ENCODE peak calls at places on chromosomes 3 and 15, in four cellular contexts. V is K562, K is GM12878, I is H1. B is an unnamed sample.

GRCh38 chr3:195806211-195806915 is 5.4 kb downstream of the MUC4 start:
- DNase-seq in I (no peak), V (no peak), K (no peak), B (no peak)

GRCh38 chr3:157794771-157795170 is 291.6 kb upstream of the VEPH1 start:
- DNase-seq in K (no peak), V (no peak), I (no peak), B (no peak)

GRCh38 chr15:65006876-65007275 is 17.2 kb upstream of the SPG21 start:
- DNase-seq in V (no peak), I (no peak), K (no peak), B (no peak)

GRCh38 chr3:183539821-183540220 is 15.7 kb downstream of the KLHL6 start:
- DNase-seq in I (no peak), K (no peak), V (no peak), B (no peak)

GRCh38 chr3:119918992-119919933 is 137.4 kb downstream of the NR1I2 start:
- DNase-seq in V (no peak), I (no peak), K (no peak), B (no peak)

GRCh38 chr3:181619897-181620296 is 91.8 kb upstream of the SOX2 start:
- DNase-seq in V (no peak), I (no peak), K (no peak), B (no peak)

GRCh38 chr15:57436166-57436565 is 59.9 kb downstream of the CGNL1 start:
- DNase-seq in K (no peak), V (no peak), I (no peak), B (no peak)

GRCh38 chr3:10941972-10942371 is 50.6 kb upstream of the SLC6A1 start:
- DNase-seq in I (peak), K (no peak), V (peak), B (no peak)

GRCh38 chr3:133620066-133620784 is 41.5 kb downstream of the TOPBP1 start:
- DNase-seq in I (no peak), V (no peak), K (peak), B (no peak)

GRCh38 chr3:121809249-121809648 is 25.6 kb downstream of the IQCB1 start:
- DNase-seq in K (peak), I (no peak), V (no peak), B (no peak)

GRCh38 chr3:180280601-180281000 is 243.9 kb upstream of the PEX5L start:
- DNase-seq in V (no peak), K (no peak), I (no peak), B (no peak)

GRCh38 chr3:129892857-129893615 is 475 bp downstream of the TMCC1 start:
- DNase-seq in V (peak), I (peak), K (peak), B (peak)

GRCh38 chr15:65396283-65396964 is 18.6 kb upstream of the IGDCC3 start:
- DNase-seq in K (no peak), I (peak), V (no peak), B (no peak)

GRCh38 chr15:78506971-78507830 is at the start of gene HYKK:
- DNase-seq in I (peak), K (peak), V (peak), B (peak)

GRCh38 chr15:92878593-92879053 is 21.5 kb upstream of the CHD2 start:
- DNase-seq in K (no peak), V (peak), I (no peak), B (no peak)

GRCh38 chr3:197022405-197023231 is 7.0 kb downstream of the MELTF start:
- DNase-seq in K (no peak), I (no peak), V (no peak), B (no peak)

GRCh38 chr15:60255390-60255789 is 142.4 kb downstream of the ANXA2 start:
- DNase-seq in K (peak), I (no peak), V (no peak), B (peak)

GRCh38 chr3:71584216-71585061 is 911 bp upstream of the FOXP1 start:
- DNase-seq in V (peak), I (peak), K (no peak), B (peak)

GRCh38 chr3:129045675-129046036 is 14.9 kb upstream of the GP9 start:
- DNase-seq in K (no peak), V (no peak), I (no peak), B (no peak)

GRCh38 chr3:38458796-38459498 is 5.3 kb downstream of the ACVR2B start:
- DNase-seq in V (no peak), K (no peak), I (no peak), B (no peak)

GRCh38 chr3:50532062-50532705 is 28.8 kb upstream of the CACNA2D2 start:
- DNase-seq in K (no peak), V (no peak), I (no peak), B (no peak)

GRCh38 chr3:14141602-14142315 is 16.9 kb downstream of the TMEM43 start:
- DNase-seq in K (no peak), I (no peak), V (no peak), B (no peak)

GRCh38 chr15:78034495-78035191 is 42.9 kb downstream of the TBC1D2B start:
- DNase-seq in K (peak), V (no peak), I (no peak), B (no peak)

GRCh38 chr3:194485876-194486539 is 794 bp downstream of the ATP13A3 start:
- DNase-seq in V (peak), K (no peak), I (no peak), B (no peak)

GRCh38 chr15:92653836-92654524 is 1.6 kb downstream of the FAM174B start:
- DNase-seq in K (no peak), V (no peak), I (peak), B (peak)

GRCh38 chr3:143445118-143445517 is 325.5 kb downstream of the CHST2 start:
- DNase-seq in I (no peak), K (peak), V (no peak), B (no peak)

GRCh38 chr15:29747837-29748417 is 74.3 kb downstream of the TJP1 start:
- DNase-seq in K (no peak), V (no peak), I (no peak), B (peak)

DNA sequence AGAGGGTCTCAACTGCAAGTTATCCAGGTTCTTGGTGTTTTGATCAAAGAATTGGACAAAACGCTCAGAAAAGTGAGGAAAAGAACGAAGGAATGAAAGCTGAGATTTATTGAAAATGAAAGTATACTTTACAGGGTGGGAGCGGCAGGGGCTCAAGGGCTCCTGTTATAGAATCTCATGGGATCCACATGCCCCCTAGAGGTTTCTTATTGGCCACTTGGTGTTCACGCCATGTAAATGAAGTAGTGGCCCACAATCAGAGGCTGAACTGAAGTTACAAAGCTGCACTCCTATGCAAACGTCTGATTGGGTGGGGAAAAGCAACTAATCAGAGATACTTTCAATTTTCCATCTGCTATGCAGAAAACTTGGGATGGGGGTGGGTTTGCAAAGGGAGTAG is 216.7 kb downstream of the PTPRG start:
- DNase-seq in K (no peak), V (no peak), I (no peak), B (peak)
- TF ChIP-seq TAF1 in K (no peak), V (no peak), I (no peak), B (no peak)

DNA sequence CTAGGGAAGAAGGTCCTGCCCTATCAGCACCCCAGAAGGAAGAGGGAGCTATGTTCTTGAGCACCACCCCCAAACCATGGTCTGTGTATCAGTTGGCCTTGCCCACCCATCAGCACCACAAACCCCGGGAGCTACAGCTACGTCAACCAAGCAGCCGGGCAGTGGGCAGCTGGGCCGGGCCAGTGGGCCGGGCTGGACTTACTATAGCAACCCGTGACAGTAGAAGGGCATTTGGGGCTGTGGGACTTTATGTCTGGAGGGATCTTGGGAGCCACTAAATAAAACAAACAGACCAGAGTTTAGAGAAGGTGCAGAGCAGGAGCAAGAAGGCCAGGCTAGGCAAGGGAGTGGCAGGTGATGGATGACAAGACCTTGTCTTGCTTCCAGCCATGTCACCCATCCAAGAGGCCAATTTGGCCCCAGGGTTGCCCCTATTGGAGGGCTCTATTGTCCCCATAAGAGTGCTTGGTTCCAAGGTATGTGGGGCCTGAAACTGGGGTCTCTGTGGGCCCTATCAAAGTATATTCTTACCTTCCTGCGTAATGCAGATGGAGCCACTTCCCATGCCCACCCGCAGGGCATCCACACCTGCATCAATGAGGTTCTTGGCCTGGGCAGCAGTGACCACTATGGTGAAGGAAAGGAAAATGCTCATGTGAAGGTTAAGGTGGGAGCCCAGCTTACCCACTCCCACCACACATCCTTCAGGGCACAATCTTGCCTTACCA is 3.2 kb downstream of the IMPDH2 start:
- DNase-seq in V (no peak), I (no peak), K (no peak), B (no peak)
- TF ChIP-seq ATF3 in V (no peak), I (no peak), K (no peak), B (no peak)

GRCh38 chr15:45435124-45435903 is 57.0 kb upstream of the GATM start:
- DNase-seq in I (no peak), K (no peak), V (no peak), B (no peak)

GRCh38 chr15:45439521-45439931 is 61.2 kb upstream of the GATM start:
- DNase-seq in V (no peak), I (no peak), K (no peak), B (peak)

GRCh38 chr15:45442497-45443135 is 64.3 kb upstream of the GATM start:
- DNase-seq in I (no peak), K (no peak), V (no peak), B (no peak)

GRCh38 chr15:45441686-45442085 is 63.3 kb upstream of the GATM start:
- DNase-seq in V (no peak), I (no peak), K (no peak), B (peak)

DNA sequence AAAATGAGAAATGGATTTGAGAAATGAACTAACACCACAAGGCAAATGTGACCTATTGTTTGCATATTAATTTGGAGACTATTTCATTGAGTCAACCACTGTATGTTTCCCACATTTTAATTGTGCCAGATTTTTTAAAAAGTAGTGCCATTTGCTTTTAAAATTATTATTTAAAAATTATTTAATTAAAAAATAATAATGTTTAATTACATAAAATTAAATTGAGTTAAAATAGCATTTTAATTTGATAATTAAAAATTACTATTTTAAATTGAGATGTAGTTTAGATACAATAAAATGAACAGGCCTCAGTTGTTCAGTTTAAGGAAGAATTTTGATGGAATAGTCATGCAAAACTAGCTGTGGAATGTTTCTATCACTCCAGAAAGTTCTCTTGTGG is 62.7 kb upstream of the GATM start:
- DNase-seq in K (no peak), I (no peak), V (no peak), B (no peak)
- TF ChIP-seq TAF1 in K (no peak), I (no peak), V (no peak), B (no peak)

GRCh38 chr15:85598718-85599398 is 195.9 kb downstream of the KLHL25 start:
- DNase-seq in K (no peak), V (no peak), I (no peak), B (no peak)
- TF ChIP-seq ATF3 in K (no peak), V (no peak), I (no peak), B (no peak)

GRCh38 chr3:178960191-178960590 is 111.4 kb downstream of the ZMAT3 start:
- DNase-seq in I (no peak), V (no peak), K (no peak), B (no peak)
- TF ChIP-seq TAF1 in I (no peak), V (no peak), K (no peak), B (no peak)

GRCh38 chr15:41566121-41566885 is 7.3 kb downstream of the TYRO3 start:
- DNase-seq in V (peak), K (no peak), I (no peak), B (no peak)
- TF ChIP-seq ATF3 in V (no peak), K (no peak), I (no peak), B (no peak)